ENCODE peak calls at places on chromosomes 12 and 14, in four cellular contexts. S, M, Y and D are unnamed samples.

GRCh38 chr12:107779077-107779840 is 4.8 kb downstream of the ASCL4 start:
- DNase-seq in S (no peak), M (no peak), Y (no peak), D (no peak)

GRCh38 chr14:51825926-51826325 is 34.5 kb upstream of the GNG2 start:
- DNase-seq in S (no peak), M (no peak), Y (no peak), D (no peak)

GRCh38 chr14:94112513-94113060 is 2.1 kb downstream of the IFI27 start:
- DNase-seq in S (no peak), M (no peak), Y (no peak), D (no peak)

GRCh38 chr12:71585218-71585617 is 78.4 kb downstream of the ZFC3H1 start:
- DNase-seq in S (no peak), M (no peak), Y (no peak), D (no peak)

GRCh38 chr12:57263096-57263495 is 12.1 kb upstream of the STAC3 start:
- DNase-seq in S (no peak), M (no peak), Y (no peak), D (no peak)

GRCh38 chr12:93621986-93622385 is 49.5 kb downstream of the SOCS2 start:
- DNase-seq in S (no peak), M (no peak), Y (no peak), D (no peak)

GRCh38 chr14:93977790-93978581 is 1.6 kb upstream of the ASB2 start:
- DNase-seq in S (no peak), M (no peak), Y (no peak), D (no peak)

GRCh38 chr14:100802179-100802578 is 23.7 kb upstream of the MEG3 start:
- DNase-seq in S (no peak), M (no peak), Y (no peak), D (no peak)

GRCh38 chr12:10562306-10562933 is 51.0 kb downstream of the MAGOHB start:
- DNase-seq in S (no peak), M (no peak), Y (no peak), D (no peak)

GRCh38 chr14:50347521-50347920 is 35.4 kb downstream of the DMAC2L start:
- DNase-seq in S (no peak), M (no peak), Y (peak), D (no peak)

GRCh38 chr14:32657081-32657480 is 281.6 kb upstream of the NPAS3 start:
- DNase-seq in S (no peak), M (no peak), Y (peak), D (peak)

GRCh38 chr12:114408415-114408814 is 2.5 kb upstream of the TBX5 start:
- DNase-seq in S (no peak), M (no peak), Y (no peak), D (no peak)

GRCh38 chr12:113158439-113159203 is 9.1 kb downstream of the CFAP73 start:
- DNase-seq in S (no peak), M (no peak), Y (no peak), D (no peak)

GRCh38 chr14:84959796-84960515 is 570.0 kb upstream of the FLRT2 start:
- DNase-seq in S (no peak), M (no peak), Y (no peak), D (no peak)

GRCh38 chr14:97298331-97298730 is 501.1 kb downstream of the VRK1 start:
- DNase-seq in S (no peak), M (no peak), Y (no peak), D (no peak)